ENCODE peak calls at places on chromosome 14, in eight cellular contexts. L, A, P, R, X, I, Y and K are unnamed samples.

GRCh38 chr14:23437142-23438129 is 2.0 kb upstream of the MYH7 start:
- DNase-seq in P (no peak), Y (no peak), X (peak), R (no peak), L (no peak), I (peak), A (no peak), K (no peak)

GRCh38 chr14:68733086-68733621 is 59.7 kb downstream of the ZFP36L1 start:
- DNase-seq in P (no peak), R (no peak), L (no peak), A (peak), I (no peak), Y (no peak), X (no peak), K (peak)

GRCh38 chr14:49586673-49587460 is 687 bp upstream of the RPS29 start:
- DNase-seq in L (peak), P (peak), I (no peak), X (no peak), Y (no peak), R (peak), A (peak), K (no peak)

GRCh38 chr14:78153069-78153351 is 17.2 kb upstream of the NRXN3 start:
- DNase-seq in L (no peak), I (no peak), R (no peak), A (no peak), P (no peak), X (no peak), Y (no peak), K (no peak)

GRCh38 chr14:69716483-69717187 is 50.3 kb upstream of the SRSF5 start:
- DNase-seq in L (no peak), P (no peak), Y (no peak), A (no peak), X (no peak), I (no peak), R (no peak), K (no peak)

GRCh38 chr14:81068384-81068783 is 113.0 kb downstream of the TSHR start:
- DNase-seq in Y (no peak), R (no peak), P (no peak), L (no peak), A (no peak), X (no peak), I (no peak), K (no peak)

GRCh38 chr14:67228325-67228984 is 12.8 kb upstream of the PALS1 start:
- DNase-seq in A (no peak), Y (no peak), L (no peak), X (no peak), R (no peak), I (no peak), P (no peak), K (no peak)

GRCh38 chr14:93095742-93096510 is 19.8 kb downstream of the ITPK1 start:
- DNase-seq in A (no peak), L (no peak), Y (no peak), X (no peak), R (no peak), P (no peak), I (no peak), K (no peak)

GRCh38 chr14:84272290-84272721 is 1257.6 kb upstream of the FLRT2 start:
- DNase-seq in X (no peak), P (no peak), R (no peak), A (no peak), L (no peak), I (no peak), Y (no peak), K (no peak)

GRCh38 chr14:95497561-95498011 is 18.9 kb downstream of the SYNE3 start:
- DNase-seq in Y (no peak), L (no peak), P (no peak), R (no peak), X (no peak), A (no peak), I (no peak), K (no peak)

GRCh38 chr14:78403278-78403815 is 233.2 kb downstream of the NRXN3 start:
- DNase-seq in X (no peak), L (no peak), R (peak), I (no peak), A (peak), Y (no peak), P (no peak), K (no peak)

GRCh38 chr14:81384900-81385299 is 15.2 kb downstream of the STON2 start:
- DNase-seq in R (no peak), P (no peak), Y (no peak), I (no peak), X (no peak), A (no peak), L (no peak), K (no peak)

GRCh38 chr14:68774771-68775613 is 17.9 kb downstream of the ZFP36L1 start:
- DNase-seq in L (no peak), I (no peak), P (no peak), A (no peak), R (no peak), X (no peak), Y (peak), K (no peak)

GRCh38 chr14:105102361-105102760 is 37.1 kb upstream of the GPR132 start:
- DNase-seq in L (no peak), I (no peak), P (no peak), X (no peak), A (no peak), R (no peak), Y (no peak), K (no peak)

GRCh38 chr14:83559721-83560120 is 1970.2 kb upstream of the FLRT2 start:
- DNase-seq in Y (no peak), I (no peak), P (no peak), R (no peak), L (no peak), X (no peak), A (no peak), K (no peak)

GRCh38 chr14:31465113-31465512 is 7.8 kb upstream of the DTD2 start:
- DNase-seq in Y (no peak), L (no peak), I (no peak), P (no peak), A (no peak), R (no peak), X (no peak), K (no peak)

GRCh38 chr14:77786148-77786547 is 13.8 kb upstream of the ADCK1 start:
- DNase-seq in L (no peak), Y (no peak), X (no peak), A (no peak), R (peak), P (no peak), I (no peak), K (no peak)

GRCh38 chr14:67487937-67488893 is at the start of gene TMEM229B:
- DNase-seq in P (no peak), R (no peak), Y (peak), X (no peak), L (no peak), I (no peak), A (peak), K (peak)

GRCh38 chr14:31785574-31785973 is 224.4 kb downstream of the NUBPL start:
- DNase-seq in A (no peak), L (no peak), Y (no peak), X (no peak), R (no peak), P (no peak), I (no peak), K (no peak)

GRCh38 chr14:42224053-42224888 is 617.6 kb downstream of the LRFN5 start:
- DNase-seq in R (peak), I (no peak), L (peak), X (no peak), P (peak), Y (peak), A (peak), K (no peak)

GRCh38 chr14:50025776-50026175 is 90.6 kb downstream of the VCPKMT start:
- DNase-seq in L (no peak), X (no peak), Y (no peak), P (no peak), A (no peak), I (no peak), R (no peak), K (no peak)

GRCh38 chr14:31855262-31855661 is 221.8 kb upstream of the ARHGAP5 start:
- DNase-seq in Y (no peak), R (no peak), P (no peak), L (no peak), A (no peak), I (no peak), X (no peak), K (no peak)

GRCh38 chr14:52325632-52326031 is 11.5 kb downstream of the PTGER2 start:
- DNase-seq in I (no peak), X (no peak), A (no peak), Y (no peak), L (no peak), P (no peak), R (no peak), K (no peak)

GRCh38 chr14:105485720-105486332 is 860 bp upstream of the CRIP1 start:
- DNase-seq in X (no peak), I (no peak), L (peak), A (no peak), P (no peak), R (peak), Y (no peak), K (no peak)

GRCh38 chr14:53055003-53055402 is 98.1 kb downstream of the DDHD1 start:
- DNase-seq in P (peak), I (no peak), Y (no peak), L (peak), A (peak), R (peak), X (no peak), K (peak)

GRCh38 chr14:26448181-26448855 is 149.5 kb downstream of the NOVA1 start:
- DNase-seq in P (no peak), X (no peak), A (no peak), I (no peak), L (no peak), Y (no peak), R (no peak), K (no peak)

DNA sequence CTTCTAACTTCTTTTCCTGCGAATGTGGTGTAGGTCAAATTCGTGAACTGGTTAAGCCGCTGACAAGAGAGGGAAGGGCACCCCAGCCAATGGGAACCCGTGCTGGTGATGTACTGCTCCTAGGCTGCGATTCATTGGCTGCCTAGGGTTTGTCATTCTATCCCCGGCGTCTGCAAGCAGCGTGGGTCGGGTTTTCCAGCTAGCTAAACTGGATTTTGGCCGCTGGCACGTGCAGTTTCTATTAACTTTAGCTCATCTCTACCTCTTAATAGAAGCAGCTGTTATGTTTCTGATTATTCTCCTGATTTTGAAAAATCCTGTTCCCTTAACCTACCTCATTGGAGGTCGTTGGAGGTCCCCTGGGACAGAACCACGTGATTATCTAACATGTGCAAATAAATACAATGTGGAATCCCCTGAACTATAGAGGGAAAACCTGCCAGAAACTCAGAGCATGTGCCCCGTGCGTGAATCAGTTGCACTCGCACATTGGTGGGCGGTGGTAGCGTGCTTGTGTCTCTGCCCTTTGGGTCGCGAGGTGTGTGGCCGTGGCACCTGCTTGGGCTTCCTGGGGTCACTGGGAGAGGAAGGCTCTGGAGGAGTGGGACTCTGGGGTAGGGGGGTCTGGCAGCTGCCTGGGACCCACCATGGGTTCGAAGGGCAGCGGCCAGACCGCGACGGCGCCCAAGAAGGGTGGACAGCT is 876 bp upstream of the PPM1A start:
- DNase-seq in X (no peak), I (peak), L (peak), A (peak), P (peak), Y (peak), R (peak), K (peak)
- TF ChIP-seq POLR2AphosphoS5 in X (no peak), I (peak), L (peak), A (peak), P (peak), Y (peak), R (peak), K (peak)

GRCh38 chr14:21923820-21924219 is 250.2 kb upstream of the OR4E1 start:
- DNase-seq in P (no peak), Y (no peak), I (no peak), A (no peak), R (no peak), L (no peak), X (no peak), K (no peak)
- TF ChIP-seq POLR2AphosphoS5 in P (no peak), Y (no peak), I (no peak), A (no peak), R (no peak), L (no peak), X (no peak), K (no peak)

GRCh38 chr14:73239463-73240241 is 2.3 kb downstream of the PAPLN start:
- DNase-seq in L (no peak), I (no peak), R (peak), P (no peak), Y (no peak), A (no peak), X (no peak), K (peak)
- TF ChIP-seq POLR2AphosphoS5 in L (no peak), I (no peak), R (no peak), P (no peak), Y (no peak), A (no peak), X (peak), K (no peak)

DNA sequence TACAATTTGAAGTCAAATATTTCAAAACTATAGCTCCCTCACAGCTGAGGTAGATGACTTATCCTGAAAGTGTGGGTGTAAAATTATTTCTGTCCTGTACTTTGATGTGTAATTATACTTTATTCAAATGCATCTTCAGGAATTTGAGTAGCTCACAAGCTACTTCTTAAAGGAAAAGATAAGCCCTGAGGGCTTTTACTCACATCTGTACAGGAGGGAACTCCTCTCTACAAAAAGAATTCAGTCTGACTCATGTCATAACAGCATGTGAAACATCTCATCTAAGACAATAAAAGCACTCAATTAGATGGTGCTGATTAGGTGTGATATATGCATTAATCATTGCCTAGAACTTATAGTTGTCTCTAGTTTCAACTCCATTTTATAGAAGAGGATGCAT is 452.0 kb downstream of the PRKD1 start:
- DNase-seq in X (no peak), L (no peak), I (no peak), R (no peak), P (no peak), A (no peak), Y (no peak), K (no peak)
- TF ChIP-seq POLR2AphosphoS5 in X (no peak), L (no peak), I (no peak), R (no peak), P (no peak), A (no peak), Y (no peak), K (no peak)

GRCh38 chr14:75450381-75451276 is 22.8 kb downstream of the JDP2 start:
- DNase-seq in I (peak), X (no peak), R (no peak), A (no peak), Y (peak), P (no peak), L (no peak), K (no peak)
- TF ChIP-seq POLR2AphosphoS5 in I (peak), X (peak), R (no peak), A (no peak), Y (peak), P (no peak), L (no peak), K (no peak)

GRCh38 chr14:101980700-101981099 is 16.3 kb downstream of the DYNC1H1 start:
- DNase-seq in I (peak), X (no peak), A (peak), Y (peak), L (no peak), R (no peak), P (peak), K (no peak)
- TF ChIP-seq POLR2AphosphoS5 in I (peak), X (no peak), A (no peak), Y (peak), L (no peak), R (no peak), P (peak), K (no peak)

GRCh38 chr14:58096731-58097130 is 55.3 kb downstream of the ARMH4 start:
- DNase-seq in A (no peak), X (no peak), I (no peak), L (no peak), P (no peak), Y (no peak), R (no peak), K (no peak)

GRCh38 chr14:58099682-58100081 is 52.3 kb downstream of the ARMH4 start:
- DNase-seq in P (no peak), L (no peak), A (no peak), R (no peak), I (no peak), X (no peak), Y (no peak), K (no peak)

GRCh38 chr14:58100735-58101368 is 51.2 kb downstream of the ARMH4 start:
- DNase-seq in R (no peak), Y (no peak), P (no peak), L (no peak), I (no peak), A (no peak), X (no peak), K (no peak)

DNA sequence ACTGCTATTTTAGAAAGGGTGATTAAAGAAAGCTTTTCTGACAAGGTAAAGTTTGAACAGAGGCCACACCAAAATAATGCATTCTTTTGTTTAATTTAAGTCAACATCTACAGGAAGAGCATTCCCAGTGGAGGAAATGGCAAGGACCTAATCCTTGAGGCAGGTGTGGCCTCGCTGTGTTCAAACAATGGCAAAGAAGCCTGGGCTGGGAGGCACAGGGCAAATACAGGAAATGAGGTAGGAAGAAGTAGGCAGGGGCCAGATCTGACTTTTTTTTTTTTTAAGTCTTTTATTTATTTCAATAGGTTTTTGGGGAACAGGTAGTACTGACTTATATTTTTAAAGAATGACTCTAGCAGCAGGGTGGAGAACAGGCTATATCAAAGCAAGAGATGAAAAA is 53.5 kb downstream of the ARMH4 start:
- DNase-seq in I (no peak), R (peak), A (no peak), Y (peak), X (no peak), L (no peak), P (no peak), K (no peak)
- TF ChIP-seq POLR2AphosphoS5 in I (no peak), R (no peak), A (no peak), Y (no peak), X (no peak), L (no peak), P (no peak), K (no peak)

GRCh38 chr14:33679461-33680225 is 271.2 kb downstream of the EGLN3 start:
- DNase-seq in Y (no peak), A (no peak), I (no peak), L (no peak), P (no peak), X (no peak), R (no peak), K (no peak)
- TF ChIP-seq POLR2AphosphoS5 in Y (no peak), A (no peak), I (no peak), L (no peak), P (no peak), X (no peak), R (no peak), K (no peak)

DNA sequence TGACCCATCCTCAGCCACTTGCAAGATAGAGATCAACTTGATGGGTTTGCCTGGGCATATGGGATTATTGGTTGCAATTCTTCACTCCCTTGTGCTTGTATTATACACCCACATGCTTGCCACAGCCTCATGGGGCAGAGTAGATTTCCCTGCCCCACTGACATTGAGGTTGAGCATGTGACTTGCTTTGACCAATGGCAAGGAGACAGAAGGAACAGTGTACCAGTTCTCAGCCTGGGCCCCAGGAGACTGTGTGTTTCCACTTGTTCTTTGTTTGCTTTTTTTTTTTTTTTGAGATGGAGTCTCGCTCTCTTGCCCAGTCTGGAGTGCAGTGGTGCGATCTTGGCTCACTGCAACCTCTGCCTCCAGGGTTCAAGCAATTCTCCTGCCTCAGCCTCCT is 31.8 kb downstream of the CALM1 start:
- DNase-seq in X (no peak), Y (no peak), I (no peak), P (no peak), L (no peak), R (no peak), A (no peak), K (no peak)
- TF ChIP-seq POLR2AphosphoS5 in X (no peak), Y (no peak), I (no peak), P (no peak), L (no peak), R (no peak), A (no peak), K (no peak)

GRCh38 chr14:55103005-55103640 is 25.9 kb upstream of the LGALS3 start:
- DNase-seq in I (peak), R (peak), Y (peak), A (peak), L (peak), P (peak), X (no peak), K (peak)
- TF ChIP-seq POLR2AphosphoS5 in I (peak), R (no peak), Y (peak), A (no peak), L (peak), P (no peak), X (peak), K (peak)